ENCODE peak calls at places on chromosomes 11 and 22, in six cellular contexts. F is epithelial cell of esophagus; S is activated T-cell treated with anti-CD3 and anti-CD28 coated beads, Interleukin-2, amount 50 U/mL, for 24 hours; Y is Daoy; B is hippocampal formation; K is GF-D8. G is an unnamed sample.

GRCh38 chr11:117828641-117829368 is 4.3 kb upstream of the FXYD2 start:
- DNase-seq in F (peak; percentile 76), S (peak; percentile 88), Y (peak; percentile 94), B (no peak), K (no peak), G (no peak)

GRCh38 chr11:57643802-57644201 is 5.9 kb downstream of the YPEL4 start:
- DNase-seq in F (no peak), S (no peak), Y (no peak), B (no peak), K (no peak), G (peak; percentile 52)

GRCh38 chr11:133821776-133822175 is 23.5 kb downstream of the SPATA19 start:
- DNase-seq in F (no peak), S (no peak), Y (peak; percentile 80), B (peak; percentile 47), K (peak; percentile 58), G (peak; percentile 69)

GRCh38 chr11:134003792-134004405 is 47.1 kb upstream of the IGSF9B start:
- DNase-seq in F (no peak), S (no peak), Y (no peak), B (no peak), K (no peak), G (no peak)

GRCh38 chr11:63551889-63552266 is 11.3 kb downstream of the PLAAT2 start:
- DNase-seq in F (no peak), S (peak; percentile 57), Y (no peak), B (no peak), K (no peak), G (no peak)

GRCh38 chr11:82759649-82760048 is 26.0 kb upstream of the FAM181B start:
- DNase-seq in F (no peak), S (no peak), Y (no peak), B (no peak), K (no peak), G (no peak)

GRCh38 chr22:29994027-29994715 is 86.1 kb upstream of the HORMAD2 start:
- DNase-seq in F (peak; percentile 93), S (no peak), Y (peak; percentile 74), B (no peak), K (peak; percentile 6), G (no peak)

GRCh38 chr11:113305440-113306336 is 8.7 kb upstream of the TTC12 start:
- DNase-seq in F (peak; percentile 74), S (peak; percentile 79), Y (peak; percentile 81), B (peak; percentile 50), K (no peak), G (peak; percentile 82)

GRCh38 chr11:43930868-43931716 is 11.3 kb upstream of the C11orf96 start:
- DNase-seq in F (no peak), S (no peak), Y (no peak), B (no peak), K (no peak), G (no peak)

GRCh38 chr11:130315354-130315970 is 745 bp upstream of the ZBTB44 start:
- DNase-seq in F (peak; percentile 16), S (peak; percentile 66), Y (no peak), B (no peak), K (peak; percentile 74), G (no peak)

GRCh38 chr22:50014655-50015401 is 2.3 kb upstream of the IL17REL start:
- DNase-seq in F (no peak), S (peak; percentile 55), Y (peak; percentile 2), B (no peak), K (no peak), G (no peak)

GRCh38 chr11:66159585-66159984 is 89.5 kb downstream of the PACS1 start:
- DNase-seq in F (no peak), S (no peak), Y (no peak), B (no peak), K (peak; percentile 61), G (peak; percentile 28)

GRCh38 chr22:45846952-45847351 is 130.0 kb downstream of the WNT7B start:
- DNase-seq in F (no peak), S (no peak), Y (no peak), B (no peak), K (no peak), G (no peak)

G was measured in cerebellar cortex.